ENCODE peak calls at places on chromosomes 16 and 17, in four cellular contexts. V, R, J and A are unnamed samples.

GRCh38 chr16:59905628-59906027 is 1171.5 kb upstream of the GOT2 start:
- DNase-seq in R (no peak), V (peak), J (peak), A (no peak)

GRCh38 chr17:74180336-74180735 is 23.1 kb upstream of the RPL38 start:
- DNase-seq in R (peak), J (no peak), V (no peak), A (no peak)

GRCh38 chr16:23673971-23674614 is 4.6 kb upstream of the PLK1 start:
- DNase-seq in V (no peak), R (peak), J (no peak), A (peak)

GRCh38 chr17:72853438-72854415 is 238.8 kb downstream of the SLC39A11 start:
- DNase-seq in R (no peak), J (peak), V (no peak), A (no peak)

GRCh38 chr16:72189865-72190371 is 18.0 kb upstream of the PMFBP1 start:
- DNase-seq in R (no peak), V (peak), J (no peak), A (no peak)

GRCh38 chr16:53849994-53850393 is 146.0 kb downstream of the FTO start:
- DNase-seq in R (no peak), V (no peak), J (no peak), A (no peak)

GRCh38 chr16:19860146-19861030 is 24.3 kb downstream of the GPRC5B start:
- DNase-seq in V (peak), J (no peak), R (no peak), A (no peak)

GRCh38 chr16:85602831-85603755 is 10.0 kb upstream of the GSE1 start:
- DNase-seq in R (no peak), J (no peak), V (no peak), A (no peak)

GRCh38 chr17:40445769-40446468 is 2.7 kb downstream of the IGFBP4 start:
- DNase-seq in J (no peak), R (no peak), V (no peak), A (no peak)

GRCh38 chr17:72539981-72540897 is 419.4 kb downstream of the SOX9 start:
- DNase-seq in J (peak), R (peak), V (no peak), A (peak)